ENCODE peak calls at places on chromosome X, in ten cellular contexts. V is stimulated activated CD4-positive, alpha-beta T cell treated with anti-CD3 and anti-CD28 coated beads, Interleukin-12 subunit alpha, Interleukin-12 subunit beta, amount 100 ng/mL, for 48 hours; W is NCI-H1436; J is fibroblast of mammary gland; O is AG08396; N is activated CD4-positive, alpha-beta T cell treated with anti-CD3 and anti-CD28 coated beads, Interleukin-2, amount 50 U/mL, for 48 hours; U is HuH-7; S is activated CD8-positive, alpha-beta memory T cell treated with anti-CD3 and anti-CD28 coated beads for 24 hours; K is nucleus accumbens; G is WTC11. M is an unnamed sample.

GRCh38 chrX:100368167-100368566 is 41.9 kb downstream of the PCDH19 start:
- DNase-seq in O (peak; percentile 8), J (peak; percentile 6), W (no peak), V (no peak), U (peak; percentile 19), S (no peak), K (no peak), N (no peak), G (peak; percentile 29), M (peak; percentile 10)

GRCh38 chrX:45710081-45710801 is 509.6 kb upstream of the DIPK2B start:
- DNase-seq in S (peak; percentile 65), V (peak; percentile 61), U (no peak), W (no peak), G (no peak), J (peak; percentile 99), N (peak; percentile 54), O (peak; percentile 57), K (no peak), M (peak; percentile 83)

GRCh38 chrX:17559728-17560379 is 177.4 kb upstream of the SCML1 start:
- DNase-seq in K (no peak), S (no peak), W (no peak), N (no peak), J (peak; percentile 88), O (peak; percentile 69), V (no peak), G (no peak), U (no peak), M (peak; percentile 83)

GRCh38 chrX:118117069-118117405 is 427 bp upstream of the KLHL13 start:
- DNase-seq in U (no peak), V (no peak), W (peak; percentile 17), S (peak; percentile 62), J (no peak), N (peak; percentile 0), K (no peak), O (peak; percentile 17), G (no peak), M (no peak)

GRCh38 chrX:108022491-108023089 is 22.3 kb upstream of the VSIG1 start:
- DNase-seq in S (no peak), K (no peak), N (no peak), U (no peak), V (peak; percentile 7), O (no peak), J (peak; percentile 8), G (no peak), W (no peak), M (no peak)

GRCh38 chrX:114267127-114267526 is 316.8 kb upstream of the HTR2C start:
- DNase-seq in U (no peak), J (no peak), G (no peak), K (no peak), V (no peak), W (no peak), O (no peak), N (no peak), S (no peak), M (no peak)

GRCh38 chrX:135481696-135482179 is 38.7 kb upstream of the INTS6L start:
- DNase-seq in W (no peak), K (no peak), V (no peak), S (no peak), U (no peak), G (no peak), N (no peak), O (no peak), J (no peak), M (no peak)

GRCh38 chrX:19593684-19594083 is 78.4 kb upstream of the MAP3K15 start:
- DNase-seq in W (peak; percentile 15), U (peak; percentile 2), N (no peak), J (peak; percentile 61), K (peak; percentile 0), V (no peak), O (peak; percentile 25), S (no peak), G (no peak), M (peak; percentile 22)

GRCh38 chrX:134880866-134881265 is 109.9 kb upstream of the SMIM10 start:
- DNase-seq in W (no peak), V (no peak), N (no peak), G (no peak), U (no peak), J (peak; percentile 7), K (no peak), S (no peak), O (peak; percentile 16), M (no peak)

GRCh38 chrX:39972340-39972739 is 125.4 kb downstream of the BCOR start:
- DNase-seq in K (no peak), S (no peak), G (no peak), O (peak; percentile 45), N (no peak), U (no peak), J (peak; percentile 50), W (no peak), V (no peak), M (no peak)

GRCh38 chrX:111467896-111468295 is 43.5 kb upstream of the SERTM2 start:
- DNase-seq in G (no peak), K (no peak), J (no peak), O (no peak), W (peak; percentile 52), N (no peak), V (no peak), U (no peak), S (no peak), M (peak; percentile 14)

GRCh38 chrX:14497184-14497666 is 32.1 kb upstream of the GLRA2 start:
- DNase-seq in J (peak; percentile 19), N (no peak), S (no peak), G (no peak), K (no peak), U (no peak), O (peak; percentile 3), V (no peak), W (no peak), M (peak; percentile 4)

GRCh38 chrX:127302841-127303240 is 483.3 kb downstream of the PRR32 start:
- DNase-seq in O (no peak), K (no peak), N (no peak), W (no peak), S (no peak), U (no peak), G (no peak), J (no peak), V (no peak), M (no peak)

GRCh38 chrX:69080912-69081465 is 84.3 kb downstream of the PJA1 start:
- DNase-seq in G (no peak), N (no peak), J (no peak), O (no peak), V (no peak), S (no peak), K (no peak), U (no peak), W (no peak), M (no peak)

GRCh38 chrX:120456973-120457372 is 12.1 kb downstream of the LAMP2 start:
- DNase-seq in W (no peak), S (no peak), G (no peak), V (no peak), U (no peak), J (peak; percentile 81), N (no peak), K (no peak), O (no peak), M (peak; percentile 76)

GRCh38 chrX:133726211-133726630 is 259.2 kb downstream of the GPC3 start:
- DNase-seq in N (no peak), W (peak; percentile 62), G (no peak), S (no peak), O (peak; percentile 35), K (no peak), J (peak; percentile 67), V (no peak), U (no peak), M (peak; percentile 51)

GRCh38 chrX:17067534-17067933 is 121.1 kb downstream of the REPS2 start:
- DNase-seq in J (no peak), S (no peak), U (no peak), N (no peak), W (no peak), K (no peak), G (no peak), O (no peak), V (no peak), M (no peak)

GRCh38 chrX:74551934-74552333 is 62.5 kb downstream of the RLIM start:
- DNase-seq in U (no peak), O (no peak), S (no peak), K (no peak), V (no peak), G (no peak), J (no peak), N (no peak), W (no peak), M (no peak)

GRCh38 chrX:99301990-99302389 is 1108.1 kb downstream of the PCDH19 start:
- DNase-seq in S (no peak), J (peak; percentile 5), V (no peak), W (no peak), K (no peak), N (no peak), U (peak; percentile 4), G (no peak), O (no peak), M (peak; percentile 16)

GRCh38 chrX:149567621-149568417 is 18.1 kb upstream of the HSFX3 start:
- DNase-seq in O (no peak), U (no peak), N (no peak), V (no peak), G (no peak), W (no peak), K (no peak), J (no peak), S (no peak), M (no peak)

M was measured in H4.